ENCODE peak calls at places on chromosomes 13 and 19, in seven cellular contexts. N is EH, W is astrocyte of the cerebellum, Z is HAP-1, L is GM23248, G is HFFc6, J is fibroblast of mammary gland. B is an unnamed sample.

GRCh38 chr19:40744554-40745401 is 5.5 kb downstream of the ACTMAP start:
- DNase-seq in N (peak), W (no peak), Z (no peak), L (no peak), G (no peak), J (no peak), B (no peak)

GRCh38 chr19:29285878-29286277 is 72.9 kb upstream of the UQCRFS1 start:
- DNase-seq in N (no peak), W (no peak), Z (no peak), L (peak), G (no peak), J (no peak), B (no peak)

GRCh38 chr19:3983936-3984583 is 1.2 kb downstream of the EEF2 start:
- DNase-seq in N (peak), W (no peak), Z (peak), L (peak), G (no peak), J (peak), B (no peak)

GRCh38 chr13:26601669-26602068 is 44.2 kb downstream of the WASF3 start:
- DNase-seq in N (peak), W (no peak), Z (no peak), L (peak), G (peak), J (peak), B (no peak)

GRCh38 chr19:4403005-4403761 is 743 bp downstream of the CHAF1A start:
- DNase-seq in N (peak), W (no peak), Z (peak), L (peak), G (no peak), J (no peak), B (no peak)

GRCh38 chr13:50130686-50131051 is 115.4 kb downstream of the KCNRG start:
- DNase-seq in N (peak), W (no peak), Z (no peak), L (peak), G (no peak), J (peak), B (no peak)

GRCh38 chr13:84366484-84366883 is 484.2 kb upstream of the SLITRK1 start:
- DNase-seq in N (peak), W (no peak), Z (no peak), L (peak), G (no peak), J (peak), B (no peak)

GRCh38 chr19:33417751-33418150 is 44.2 kb downstream of the CEBPG start:
- DNase-seq in N (no peak), W (no peak), Z (no peak), L (no peak), G (no peak), J (no peak), B (no peak)

GRCh38 chr13:89153941-89154340 is 1482.8 kb downstream of the SLITRK5 start:
- DNase-seq in N (no peak), W (no peak), Z (no peak), L (no peak), G (no peak), J (no peak), B (no peak)

GRCh38 chr13:105462981-105463380 is 1072.5 kb downstream of the EFNB2 start:
- DNase-seq in N (no peak), W (peak), Z (no peak), L (no peak), G (no peak), J (no peak), B (no peak)

GRCh38 chr13:60716296-60716695 is 319.3 kb downstream of the TDRD3 start:
- DNase-seq in N (no peak), W (no peak), Z (no peak), L (no peak), G (no peak), J (no peak), B (no peak)

GRCh38 chr19:49071860-49072547 is 495 bp downstream of the KCNA7 start:
- DNase-seq in N (no peak), W (no peak), Z (peak), L (peak), G (no peak), J (no peak), B (no peak)

B was measured in thoracic aorta.